ENCODE peak calls at places on chromosomes 5 and 9, in nine cellular contexts. One of them, this sample, is unnamed.
A peak's percentile ranks its signal among the peaks of the same experiment; 100 is the strongest.

GRCh38 chr5:61055434-61056006 is 106.7 kb downstream of the SMIM15 start:
- DNase-seq in NCI-H748 treated with DMSO at 0.1 percent for 48 hours: peak; percentile 77
- DNase-seq in esophagus squamous epithelium: no peak
- DNase-seq in H9: no peak
- DNase-seq in mucosa of gallbladder: no peak
- DNase-seq in GM10248: peak; percentile 23
- DNase-seq in AG09319: peak; percentile 5
- DNase-seq in anterior cingulate cortex: no peak
- DNase-seq in body of pancreas: no peak
- DNase-seq in this sample: peak; percentile 53

GRCh38 chr9:97788763-97789663 is 64.0 kb upstream of the FOXE1 start:
- DNase-seq in NCI-H748 treated with DMSO at 0.1 percent for 48 hours: no peak
- DNase-seq in esophagus squamous epithelium: no peak
- DNase-seq in H9: no peak
- DNase-seq in mucosa of gallbladder: peak; percentile 24
- DNase-seq in GM10248: no peak
- DNase-seq in AG09319: no peak
- DNase-seq in anterior cingulate cortex: no peak
- DNase-seq in body of pancreas: no peak
- DNase-seq in this sample: no peak

GRCh38 chr5:54758038-54758437 is 227.4 kb downstream of the ESM1 start:
- DNase-seq in NCI-H748 treated with DMSO at 0.1 percent for 48 hours: no peak
- DNase-seq in esophagus squamous epithelium: no peak
- DNase-seq in H9: no peak
- DNase-seq in mucosa of gallbladder: peak; percentile 30
- DNase-seq in GM10248: no peak
- DNase-seq in AG09319: no peak
- DNase-seq in anterior cingulate cortex: no peak
- DNase-seq in body of pancreas: no peak
- DNase-seq in this sample: peak; percentile 52

GRCh38 chr5:58231041-58231440 is 228.8 kb downstream of the PLK2 start:
- DNase-seq in NCI-H748 treated with DMSO at 0.1 percent for 48 hours: no peak
- DNase-seq in esophagus squamous epithelium: no peak
- DNase-seq in H9: no peak
- DNase-seq in mucosa of gallbladder: no peak
- DNase-seq in GM10248: no peak
- DNase-seq in AG09319: no peak
- DNase-seq in anterior cingulate cortex: no peak
- DNase-seq in body of pancreas: no peak
- DNase-seq in this sample: no peak

GRCh38 chr5:135827965-135828792 is 6.3 kb upstream of the SLC25A48 start:
- DNase-seq in NCI-H748 treated with DMSO at 0.1 percent for 48 hours: no peak
- DNase-seq in esophagus squamous epithelium: no peak
- DNase-seq in H9: no peak
- DNase-seq in mucosa of gallbladder: peak; percentile 8
- DNase-seq in GM10248: no peak
- DNase-seq in AG09319: no peak
- DNase-seq in anterior cingulate cortex: no peak
- DNase-seq in body of pancreas: no peak
- DNase-seq in this sample: no peak

GRCh38 chr9:15670884-15671283 is 118.0 kb downstream of the CCDC171 start:
- DNase-seq in NCI-H748 treated with DMSO at 0.1 percent for 48 hours: no peak
- DNase-seq in esophagus squamous epithelium: no peak
- DNase-seq in H9: no peak
- DNase-seq in mucosa of gallbladder: no peak
- DNase-seq in GM10248: no peak
- DNase-seq in AG09319: no peak
- DNase-seq in anterior cingulate cortex: no peak
- DNase-seq in body of pancreas: no peak
- DNase-seq in this sample: no peak

GRCh38 chr5:158614951-158615350 is 484.8 kb downstream of the EBF1 start:
- DNase-seq in NCI-H748 treated with DMSO at 0.1 percent for 48 hours: no peak
- DNase-seq in esophagus squamous epithelium: no peak
- DNase-seq in H9: no peak
- DNase-seq in mucosa of gallbladder: no peak
- DNase-seq in GM10248: no peak
- DNase-seq in AG09319: peak; percentile 86
- DNase-seq in anterior cingulate cortex: no peak
- DNase-seq in body of pancreas: no peak
- DNase-seq in this sample: peak; percentile 87

GRCh38 chr5:84725946-84726570 is 341.4 kb upstream of the EDIL3 start:
- DNase-seq in NCI-H748 treated with DMSO at 0.1 percent for 48 hours: no peak
- DNase-seq in esophagus squamous epithelium: no peak
- DNase-seq in H9: no peak
- DNase-seq in mucosa of gallbladder: no peak
- DNase-seq in GM10248: no peak
- DNase-seq in AG09319: no peak
- DNase-seq in anterior cingulate cortex: no peak
- DNase-seq in body of pancreas: no peak
- DNase-seq in this sample: no peak

GRCh38 chr5:78615697-78616096 is 32.9 kb downstream of the LHFPL2 start:
- DNase-seq in NCI-H748 treated with DMSO at 0.1 percent for 48 hours: no peak
- DNase-seq in esophagus squamous epithelium: no peak
- DNase-seq in H9: no peak
- DNase-seq in mucosa of gallbladder: no peak
- DNase-seq in GM10248: no peak
- DNase-seq in AG09319: no peak
- DNase-seq in anterior cingulate cortex: no peak
- DNase-seq in body of pancreas: no peak
- DNase-seq in this sample: no peak

GRCh38 chr5:130289132-130290088 is 385.1 kb downstream of the CHSY3 start:
- DNase-seq in NCI-H748 treated with DMSO at 0.1 percent for 48 hours: no peak
- DNase-seq in esophagus squamous epithelium: no peak
- DNase-seq in H9: no peak
- DNase-seq in mucosa of gallbladder: no peak
- DNase-seq in GM10248: no peak
- DNase-seq in AG09319: no peak
- DNase-seq in anterior cingulate cortex: no peak
- DNase-seq in body of pancreas: no peak
- DNase-seq in this sample: no peak

GRCh38 chr9:10232352-10232930 is 380.4 kb downstream of the PTPRD start:
- DNase-seq in NCI-H748 treated with DMSO at 0.1 percent for 48 hours: peak; percentile 14
- DNase-seq in esophagus squamous epithelium: no peak
- DNase-seq in H9: no peak
- DNase-seq in mucosa of gallbladder: no peak
- DNase-seq in GM10248: no peak
- DNase-seq in AG09319: no peak
- DNase-seq in anterior cingulate cortex: no peak
- DNase-seq in body of pancreas: no peak
- DNase-seq in this sample: no peak

GRCh38 chr9:133101356-133102189 is 19.5 kb downstream of the RALGDS start:
- DNase-seq in NCI-H748 treated with DMSO at 0.1 percent for 48 hours: no peak
- DNase-seq in esophagus squamous epithelium: no peak
- DNase-seq in H9: no peak
- DNase-seq in mucosa of gallbladder: no peak
- DNase-seq in GM10248: no peak
- DNase-seq in AG09319: no peak
- DNase-seq in anterior cingulate cortex: no peak
- DNase-seq in body of pancreas: peak; percentile 4
- DNase-seq in this sample: no peak

GRCh38 chr5:109239501-109239900 is 170.3 kb downstream of the PJA2 start:
- DNase-seq in NCI-H748 treated with DMSO at 0.1 percent for 48 hours: no peak
- DNase-seq in esophagus squamous epithelium: no peak
- DNase-seq in H9: no peak
- DNase-seq in mucosa of gallbladder: no peak
- DNase-seq in GM10248: no peak
- DNase-seq in AG09319: no peak
- DNase-seq in anterior cingulate cortex: no peak
- DNase-seq in body of pancreas: no peak
- DNase-seq in this sample: no peak

GRCh38 chr5:139709587-139710369 is 61.6 kb downstream of the CXXC5 start:
- DNase-seq in NCI-H748 treated with DMSO at 0.1 percent for 48 hours: no peak
- DNase-seq in esophagus squamous epithelium: no peak
- DNase-seq in H9: peak; percentile 86
- DNase-seq in mucosa of gallbladder: no peak
- DNase-seq in GM10248: peak; percentile 59
- DNase-seq in AG09319: no peak
- DNase-seq in anterior cingulate cortex: no peak
- DNase-seq in body of pancreas: no peak
- DNase-seq in this sample: no peak

GRCh38 chr5:151670074-151670686 is 16.5 kb downstream of the SPARC start:
- DNase-seq in NCI-H748 treated with DMSO at 0.1 percent for 48 hours: no peak
- DNase-seq in esophagus squamous epithelium: no peak
- DNase-seq in H9: no peak
- DNase-seq in mucosa of gallbladder: peak; percentile 30
- DNase-seq in GM10248: no peak
- DNase-seq in AG09319: no peak
- DNase-seq in anterior cingulate cortex: no peak
- DNase-seq in body of pancreas: no peak
- DNase-seq in this sample: no peak

GRCh38 chr5:502325-503079 is 21.7 kb downstream of the SLC9A3 start:
- DNase-seq in NCI-H748 treated with DMSO at 0.1 percent for 48 hours: no peak
- DNase-seq in esophagus squamous epithelium: no peak
- DNase-seq in H9: no peak
- DNase-seq in mucosa of gallbladder: no peak
- DNase-seq in GM10248: no peak
- DNase-seq in AG09319: no peak
- DNase-seq in anterior cingulate cortex: no peak
- DNase-seq in body of pancreas: no peak
- DNase-seq in this sample: no peak

GRCh38 chr5:132226516-132227234 is 978 bp downstream of the P4HA2 start:
- DNase-seq in NCI-H748 treated with DMSO at 0.1 percent for 48 hours: no peak
- DNase-seq in esophagus squamous epithelium: no peak
- DNase-seq in H9: peak; percentile 44
- DNase-seq in mucosa of gallbladder: no peak
- DNase-seq in GM10248: no peak
- DNase-seq in AG09319: no peak
- DNase-seq in anterior cingulate cortex: no peak
- DNase-seq in body of pancreas: peak; percentile 56
- DNase-seq in this sample: no peak

GRCh38 chr5:137332296-137332695 is 166.8 kb downstream of the SPOCK1 start:
- DNase-seq in NCI-H748 treated with DMSO at 0.1 percent for 48 hours: no peak
- DNase-seq in esophagus squamous epithelium: no peak
- DNase-seq in H9: no peak
- DNase-seq in mucosa of gallbladder: no peak
- DNase-seq in GM10248: no peak
- DNase-seq in AG09319: no peak
- DNase-seq in anterior cingulate cortex: no peak
- DNase-seq in body of pancreas: no peak
- DNase-seq in this sample: no peak

GRCh38 chr9:29750062-29750461 is 2176.8 kb upstream of the C9orf72 start:
- DNase-seq in NCI-H748 treated with DMSO at 0.1 percent for 48 hours: no peak
- DNase-seq in esophagus squamous epithelium: no peak
- DNase-seq in H9: no peak
- DNase-seq in mucosa of gallbladder: no peak
- DNase-seq in GM10248: no peak
- DNase-seq in AG09319: no peak
- DNase-seq in anterior cingulate cortex: no peak
- DNase-seq in body of pancreas: no peak
- DNase-seq in this sample: no peak

GRCh38 chr9:34653131-34653530 is 1.1 kb downstream of the IL11RA start:
- DNase-seq in NCI-H748 treated with DMSO at 0.1 percent for 48 hours: no peak
- DNase-seq in esophagus squamous epithelium: no peak
- DNase-seq in H9: no peak
- DNase-seq in mucosa of gallbladder: no peak
- DNase-seq in GM10248: no peak
- DNase-seq in AG09319: no peak
- DNase-seq in anterior cingulate cortex: no peak
- DNase-seq in body of pancreas: no peak
- DNase-seq in this sample: no peak

GRCh38 chr9:76638001-76638400 is 126.2 kb upstream of the PCA3 start:
- DNase-seq in NCI-H748 treated with DMSO at 0.1 percent for 48 hours: no peak
- DNase-seq in esophagus squamous epithelium: no peak
- DNase-seq in H9: no peak
- DNase-seq in mucosa of gallbladder: no peak
- DNase-seq in GM10248: no peak
- DNase-seq in AG09319: no peak
- DNase-seq in anterior cingulate cortex: no peak
- DNase-seq in body of pancreas: no peak
- DNase-seq in this sample: no peak

GRCh38 chr5:133244242-133244641 is 192.4 kb downstream of the HSPA4 start:
- DNase-seq in NCI-H748 treated with DMSO at 0.1 percent for 48 hours: peak; percentile 82
- DNase-seq in esophagus squamous epithelium: no peak
- DNase-seq in H9: no peak
- DNase-seq in mucosa of gallbladder: no peak
- DNase-seq in GM10248: peak; percentile 71
- DNase-seq in AG09319: no peak
- DNase-seq in anterior cingulate cortex: no peak
- DNase-seq in body of pancreas: no peak
- DNase-seq in this sample: no peak

GRCh38 chr5:133664422-133664821 is 52.1 kb upstream of the FSTL4 start:
- DNase-seq in NCI-H748 treated with DMSO at 0.1 percent for 48 hours: no peak
- DNase-seq in esophagus squamous epithelium: no peak
- DNase-seq in H9: no peak
- DNase-seq in mucosa of gallbladder: no peak
- DNase-seq in GM10248: no peak
- DNase-seq in AG09319: no peak
- DNase-seq in anterior cingulate cortex: no peak
- DNase-seq in body of pancreas: no peak
- DNase-seq in this sample: no peak

GRCh38 chr5:57598756-57599155 is 116.1 kb upstream of the ACTBL2 start:
- DNase-seq in NCI-H748 treated with DMSO at 0.1 percent for 48 hours: no peak
- DNase-seq in esophagus squamous epithelium: no peak
- DNase-seq in H9: no peak
- DNase-seq in mucosa of gallbladder: no peak
- DNase-seq in GM10248: no peak
- DNase-seq in AG09319: no peak
- DNase-seq in anterior cingulate cortex: no peak
- DNase-seq in body of pancreas: no peak
- DNase-seq in this sample: no peak

GRCh38 chr9:20407013-20407412 is 215.3 kb downstream of the MLLT3 start:
- DNase-seq in NCI-H748 treated with DMSO at 0.1 percent for 48 hours: no peak
- DNase-seq in esophagus squamous epithelium: no peak
- DNase-seq in H9: no peak
- DNase-seq in mucosa of gallbladder: no peak
- DNase-seq in GM10248: no peak
- DNase-seq in AG09319: no peak
- DNase-seq in anterior cingulate cortex: no peak
- DNase-seq in body of pancreas: no peak
- DNase-seq in this sample: no peak

GRCh38 chr9:131874447-131874846 is 134.6 kb upstream of the RAPGEF1 start:
- DNase-seq in NCI-H748 treated with DMSO at 0.1 percent for 48 hours: no peak
- DNase-seq in esophagus squamous epithelium: no peak
- DNase-seq in H9: no peak
- DNase-seq in mucosa of gallbladder: no peak
- DNase-seq in GM10248: no peak
- DNase-seq in AG09319: no peak
- DNase-seq in anterior cingulate cortex: no peak
- DNase-seq in body of pancreas: no peak
- DNase-seq in this sample: no peak

GRCh38 chr5:76737846-76738245 is 21.9 kb downstream of the F2R start:
- DNase-seq in NCI-H748 treated with DMSO at 0.1 percent for 48 hours: no peak
- DNase-seq in esophagus squamous epithelium: no peak
- DNase-seq in H9: no peak
- DNase-seq in mucosa of gallbladder: no peak
- DNase-seq in GM10248: no peak
- DNase-seq in AG09319: no peak
- DNase-seq in anterior cingulate cortex: no peak
- DNase-seq in body of pancreas: no peak
- DNase-seq in this sample: no peak

GRCh38 chr5:1745806-1746370 is 53.7 kb downstream of the MRPL36 start:
- DNase-seq in NCI-H748 treated with DMSO at 0.1 percent for 48 hours: no peak
- DNase-seq in esophagus squamous epithelium: no peak
- DNase-seq in H9: peak; percentile 14
- DNase-seq in mucosa of gallbladder: no peak
- DNase-seq in GM10248: no peak
- DNase-seq in AG09319: no peak
- DNase-seq in anterior cingulate cortex: no peak
- DNase-seq in body of pancreas: peak; percentile 1
- DNase-seq in this sample: no peak

GRCh38 chr5:98314262-98314661 is 459.2 kb upstream of the RGMB start:
- DNase-seq in NCI-H748 treated with DMSO at 0.1 percent for 48 hours: no peak
- DNase-seq in esophagus squamous epithelium: no peak
- DNase-seq in H9: no peak
- DNase-seq in mucosa of gallbladder: no peak
- DNase-seq in GM10248: no peak
- DNase-seq in AG09319: peak; percentile 19
- DNase-seq in anterior cingulate cortex: no peak
- DNase-seq in body of pancreas: no peak
- DNase-seq in this sample: peak; percentile 59

GRCh38 chr5:133322743-133323142 is 270.9 kb downstream of the HSPA4 start:
- DNase-seq in NCI-H748 treated with DMSO at 0.1 percent for 48 hours: no peak
- DNase-seq in esophagus squamous epithelium: no peak
- DNase-seq in H9: no peak
- DNase-seq in mucosa of gallbladder: no peak
- DNase-seq in GM10248: no peak
- DNase-seq in AG09319: no peak
- DNase-seq in anterior cingulate cortex: no peak
- DNase-seq in body of pancreas: no peak
- DNase-seq in this sample: no peak

GRCh38 chr5:138596105-138596987 is 21.1 kb upstream of the HSPA9 start:
- DNase-seq in NCI-H748 treated with DMSO at 0.1 percent for 48 hours: no peak
- DNase-seq in esophagus squamous epithelium: no peak
- DNase-seq in H9: no peak
- DNase-seq in mucosa of gallbladder: no peak
- DNase-seq in GM10248: no peak
- DNase-seq in AG09319: no peak
- DNase-seq in anterior cingulate cortex: peak; percentile 45
- DNase-seq in body of pancreas: no peak
- DNase-seq in this sample: no peak

This sample was measured in fibroblast of the conjunctiva.